ENCODE peak calls at places on chromosomes 11 and 22, in five cellular contexts. N is HepG2, M is SK-N-SH, P is GM12878, E is HCT116. F is an unnamed sample.

GRCh38 chr22:36964110-36964509 is 50.7 kb downstream of the CSF2RB start:
- DNase-seq in N (no peak), M (no peak), P (no peak), E (peak), F (no peak)

GRCh38 chr11:1283906-1284305 is 25.5 kb downstream of the TOLLIP start:
- DNase-seq in N (no peak), M (no peak), P (no peak), E (no peak), F (no peak)

GRCh38 chr22:47063606-47064005 is 301.2 kb downstream of the TBC1D22A start:
- DNase-seq in N (no peak), M (no peak), P (no peak), E (no peak), F (no peak)

GRCh38 chr11:102134597-102134996 is 24.4 kb downstream of the YAP1 start:
- DNase-seq in N (no peak), M (no peak), P (no peak), E (no peak), F (no peak)

GRCh38 chr22:46072030-46072881 is 78.1 kb upstream of the PPARA start:
- DNase-seq in N (no peak), M (no peak), P (no peak), E (no peak), F (no peak)

GRCh38 chr11:96905663-96906062 is 515.9 kb downstream of the JRKL start:
- DNase-seq in N (no peak), M (no peak), P (no peak), E (no peak), F (no peak)

GRCh38 chr11:47177229-47177845 is 658 bp upstream of the ARFGAP2 start:
- DNase-seq in N (peak), M (peak), P (peak), E (peak), F (peak)

GRCh38 chr11:35246725-35247124 is 107.8 kb downstream of the CD44 start:
- DNase-seq in N (no peak), M (no peak), P (no peak), E (no peak), F (no peak)

GRCh38 chr11:134260503-134260902 is 7.1 kb downstream of the ACAD8 start:
- DNase-seq in N (no peak), M (no peak), P (no peak), E (no peak), F (no peak)

GRCh38 chr11:94815705-94816344 is 47.7 kb downstream of the AMOTL1 start:
- DNase-seq in N (no peak), M (no peak), P (no peak), E (peak), F (peak)

GRCh38 chr11:20116825-20117224 is 43.5 kb downstream of the DBX1 start:
- DNase-seq in N (no peak), M (peak), P (no peak), E (no peak), F (no peak)

GRCh38 chr11:69700278-69701140 is 3.3 kb downstream of the FGF19 start:
- DNase-seq in N (peak), M (peak), P (no peak), E (no peak), F (no peak)

GRCh38 chr22:26259510-26259909 is 90.2 kb downstream of the SEZ6L start:
- DNase-seq in N (peak), M (no peak), P (no peak), E (peak), F (peak)

GRCh38 chr11:103700605-103701004 is 335.8 kb upstream of the DDI1 start:
- DNase-seq in N (no peak), M (no peak), P (no peak), E (no peak), F (no peak)

GRCh38 chr11:2533642-2534115 is 88.9 kb downstream of the KCNQ1 start:
- DNase-seq in N (peak), M (no peak), P (no peak), E (peak), F (peak)

GRCh38 chr11:111878385-111878765 is 590 bp downstream of the FDXACB1 start:
- DNase-seq in N (no peak), M (no peak), P (no peak), E (peak), F (peak)

GRCh38 chr11:123419720-123420466 is 10.2 kb upstream of the GRAMD1B start:
- DNase-seq in N (no peak), M (no peak), P (no peak), E (no peak), F (no peak)

GRCh38 chr22:31344369-31345330 is 1.5 kb downstream of the PATZ1 start:
- DNase-seq in N (no peak), M (peak), P (no peak), E (no peak), F (peak)

GRCh38 chr11:78365381-78365792 is 52.2 kb downstream of the GAB2 start:
- DNase-seq in N (peak), M (no peak), P (no peak), E (peak), F (peak)

GRCh38 chr22:23471698-23472097 is 108.4 kb downstream of the IGLL1 start:
- DNase-seq in N (no peak), M (no peak), P (no peak), E (no peak), F (no peak)

GRCh38 chr11:74678591-74679512 is 52.4 kb downstream of the CHRDL2 start:
- DNase-seq in N (no peak), M (no peak), P (no peak), E (no peak), F (no peak)

GRCh38 chr11:89184021-89184420 is 6.3 kb downstream of the TYR start:
- DNase-seq in N (no peak), M (no peak), P (no peak), E (no peak), F (no peak)

GRCh38 chr11:21866781-21867180 is 326.1 kb upstream of the ANO5 start:
- DNase-seq in N (no peak), M (no peak), P (no peak), E (no peak), F (no peak)
- TF ChIP-seq JUND in N (no peak), M (no peak), P (no peak), E (no peak), F (no peak)

GRCh38 chr22:50674606-50675552 is 2.3 kb downstream of the SHANK3 start:
- DNase-seq in N (peak), M (peak), P (no peak), E (peak), F (peak)
- TF ChIP-seq JUND in N (no peak), M (no peak), P (no peak), E (no peak), F (no peak)

GRCh38 chr11:43021466-43021865 is 290.3 kb upstream of the API5 start:
- DNase-seq in N (peak), M (peak), P (no peak), E (no peak), F (no peak)
- TF ChIP-seq JUND in N (no peak), M (no peak), P (no peak), E (no peak), F (no peak)

GRCh38 chr11:9219115-9219514 is 46.0 kb downstream of the DENND5A start:
- DNase-seq in N (no peak), M (no peak), P (no peak), E (no peak), F (no peak)
- TF ChIP-seq JUND in N (no peak), M (no peak), P (no peak), E (no peak), F (no peak)

F was measured in T47D.